ENCODE peak calls at places on chromosomes 16 and 17, in six cellular contexts. One of them, this sample, is unnamed.

GRCh38 chr16:8959921-8960787 is 3.6 kb downstream of the USP7 start:
- DNase-seq in fibroblast of villous mesenchyme: peak
- DNase-seq in lung microvascular endothelial cell: peak
- DNase-seq in foreskin melanocyte: peak
- DNase-seq in HT-29: no peak
- DNase-seq in T-helper 9 cell: no peak
- DNase-seq in this sample: no peak

GRCh38 chr17:32912218-32912897 is 15.6 kb upstream of the TMEM98 start:
- DNase-seq in lung microvascular endothelial cell: peak
- DNase-seq in T-helper 9 cell: no peak
- DNase-seq in HT-29: peak
- DNase-seq in fibroblast of villous mesenchyme: peak
- DNase-seq in foreskin melanocyte: peak
- DNase-seq in this sample: no peak

GRCh38 chr16:89383095-89384003 is 107.0 kb downstream of the ANKRD11 start:
- DNase-seq in T-helper 9 cell: no peak
- DNase-seq in fibroblast of villous mesenchyme: peak
- DNase-seq in foreskin melanocyte: no peak
- DNase-seq in lung microvascular endothelial cell: peak
- DNase-seq in HT-29: peak
- DNase-seq in this sample: no peak

GRCh38 chr17:3602499-3602898 is 6.7 kb downstream of the TRPV1 start:
- DNase-seq in T-helper 9 cell: no peak
- DNase-seq in fibroblast of villous mesenchyme: peak
- DNase-seq in HT-29: peak
- DNase-seq in foreskin melanocyte: peak
- DNase-seq in lung microvascular endothelial cell: peak
- DNase-seq in this sample: no peak

GRCh38 chr16:85422374-85423185 is 190.5 kb upstream of the GSE1 start:
- DNase-seq in fibroblast of villous mesenchyme: peak
- DNase-seq in lung microvascular endothelial cell: no peak
- DNase-seq in HT-29: peak
- DNase-seq in foreskin melanocyte: no peak
- DNase-seq in T-helper 9 cell: no peak
- DNase-seq in this sample: no peak

GRCh38 chr17:48045270-48046001 is 2.7 kb upstream of the NFE2L1 start:
- DNase-seq in lung microvascular endothelial cell: no peak
- DNase-seq in foreskin melanocyte: no peak
- DNase-seq in HT-29: no peak
- DNase-seq in fibroblast of villous mesenchyme: peak
- DNase-seq in T-helper 9 cell: no peak
- DNase-seq in this sample: no peak

GRCh38 chr17:65559802-65560627 is 1.4 kb downstream of the AXIN2 start:
- DNase-seq in foreskin melanocyte: no peak
- DNase-seq in fibroblast of villous mesenchyme: no peak
- DNase-seq in lung microvascular endothelial cell: peak
- DNase-seq in HT-29: peak
- DNase-seq in T-helper 9 cell: peak
- DNase-seq in this sample: no peak

GRCh38 chr16:69417537-69418199 is 6.8 kb upstream of the CYB5B start:
- DNase-seq in T-helper 9 cell: no peak
- DNase-seq in foreskin melanocyte: no peak
- DNase-seq in fibroblast of villous mesenchyme: peak
- DNase-seq in lung microvascular endothelial cell: peak
- DNase-seq in HT-29: peak
- DNase-seq in this sample: no peak

GRCh38 chr16:72940886-72941285 is 107.0 kb downstream of the ZFHX3 start:
- DNase-seq in HT-29: no peak
- DNase-seq in fibroblast of villous mesenchyme: no peak
- DNase-seq in foreskin melanocyte: no peak
- DNase-seq in lung microvascular endothelial cell: no peak
- DNase-seq in T-helper 9 cell: no peak
- DNase-seq in this sample: no peak

GRCh38 chr17:12089809-12090384 is 69.2 kb downstream of the MAP2K4 start:
- DNase-seq in T-helper 9 cell: no peak
- DNase-seq in HT-29: peak
- DNase-seq in lung microvascular endothelial cell: peak
- DNase-seq in fibroblast of villous mesenchyme: peak
- DNase-seq in foreskin melanocyte: peak
- DNase-seq in this sample: no peak

GRCh38 chr17:37502009-37502936 is 12.6 kb downstream of the DUSP14 start:
- DNase-seq in lung microvascular endothelial cell: no peak
- DNase-seq in HT-29: no peak
- DNase-seq in fibroblast of villous mesenchyme: peak
- DNase-seq in T-helper 9 cell: no peak
- DNase-seq in foreskin melanocyte: no peak
- DNase-seq in this sample: no peak